ENCODE peak calls at places on chromosomes 3 and 15, in six cellular contexts. H is fibroblast of pulmonary artery, F is astrocyte of the spinal cord, B is colonic mucosa, N is ovary, S is IMR-90. Q is an unnamed sample.
A peak's percentile ranks its signal among the peaks of the same experiment; 100 is the strongest.

GRCh38 chr3:45778761-45779201 is 17.6 kb downstream of the SLC6A20 start:
- DNase-seq in F (no peak), N (no peak), S (no peak), B (no peak), H (no peak), Q (no peak)

GRCh38 chr15:58856090-58856489 is 77.4 kb downstream of the SLTM start:
- DNase-seq in S (peak; percentile 70), F (peak; percentile 70), B (no peak), N (no peak), H (peak; percentile 24), Q (no peak)

GRCh38 chr3:42491876-42492507 is 10.5 kb upstream of the VIPR1 start:
- DNase-seq in H (no peak), N (peak; percentile 4), S (no peak), B (peak; percentile 16), F (no peak), Q (no peak)

GRCh38 chr3:177111541-177111949 is 85.7 kb downstream of the TBL1XR1 start:
- DNase-seq in B (no peak), H (no peak), N (no peak), S (no peak), F (no peak), Q (peak; percentile 48)

GRCh38 chr3:80350771-80351170 is 583.0 kb upstream of the ROBO1 start:
- DNase-seq in N (no peak), S (no peak), F (no peak), B (no peak), H (peak; percentile 59), Q (no peak)

GRCh38 chr15:77183066-77183465 is 112.2 kb upstream of the TSPAN3 start:
- DNase-seq in S (no peak), F (no peak), H (no peak), B (no peak), N (no peak), Q (no peak)

GRCh38 chr3:178454714-178455113 is 81.5 kb upstream of the KCNMB2 start:
- DNase-seq in F (peak; percentile 82), H (peak; percentile 45), B (no peak), N (peak; percentile 27), S (peak; percentile 27), Q (peak; percentile 36)

GRCh38 chr15:39979606-39980005 is 45.7 kb downstream of the EIF2AK4 start:
- DNase-seq in H (no peak), F (no peak), N (no peak), B (no peak), S (peak; percentile 10), Q (no peak)

GRCh38 chr3:10558726-10559125 is 53.3 kb upstream of the ATP2B2 start:
- DNase-seq in B (no peak), N (no peak), S (no peak), H (no peak), F (no peak), Q (no peak)

DNA sequence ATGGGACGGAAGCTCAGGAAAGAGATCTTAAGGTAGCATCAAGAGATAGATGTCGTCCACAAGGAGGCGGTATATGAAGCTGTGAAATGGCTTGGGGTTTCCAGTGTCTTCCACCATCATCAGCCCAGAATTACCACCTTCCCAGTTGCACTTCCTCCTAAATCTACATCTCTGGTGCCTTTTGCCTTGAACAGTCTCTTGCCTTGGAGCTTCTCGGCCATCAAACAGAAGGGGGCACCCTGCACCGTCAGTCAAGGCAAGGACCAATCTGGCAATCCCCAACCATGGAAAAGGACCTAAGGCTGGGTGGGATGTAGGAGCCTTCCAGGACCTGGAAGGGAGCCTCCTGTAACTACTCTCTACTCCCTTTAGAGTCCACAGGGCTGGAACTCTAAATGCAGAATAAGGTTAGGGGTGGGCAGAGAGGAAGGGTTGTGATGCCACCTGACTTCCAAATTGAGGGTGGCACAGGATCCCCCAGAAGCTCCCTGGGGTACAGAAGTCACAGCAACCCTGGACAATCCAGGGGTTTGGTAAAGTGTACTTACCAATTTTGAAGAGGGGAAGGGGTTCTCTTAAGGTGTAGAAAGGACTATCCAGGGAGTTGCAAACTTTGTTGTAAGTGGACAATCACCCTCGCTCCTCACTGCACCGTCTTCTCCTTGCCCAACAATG is 1.0 kb upstream of the RYR3 start:
- DNase-seq in F (no peak), S (no peak), H (peak; percentile 3), B (peak; percentile 20), N (no peak), Q (peak; percentile 54)
- H3K4me3 ChIP-seq in F (no peak overlapping the region), S (no peak overlapping the region), H (no peak overlapping the region), B (no peak overlapping the region), N (no peak overlapping the region), Q (no peak overlapping the region)

DNA sequence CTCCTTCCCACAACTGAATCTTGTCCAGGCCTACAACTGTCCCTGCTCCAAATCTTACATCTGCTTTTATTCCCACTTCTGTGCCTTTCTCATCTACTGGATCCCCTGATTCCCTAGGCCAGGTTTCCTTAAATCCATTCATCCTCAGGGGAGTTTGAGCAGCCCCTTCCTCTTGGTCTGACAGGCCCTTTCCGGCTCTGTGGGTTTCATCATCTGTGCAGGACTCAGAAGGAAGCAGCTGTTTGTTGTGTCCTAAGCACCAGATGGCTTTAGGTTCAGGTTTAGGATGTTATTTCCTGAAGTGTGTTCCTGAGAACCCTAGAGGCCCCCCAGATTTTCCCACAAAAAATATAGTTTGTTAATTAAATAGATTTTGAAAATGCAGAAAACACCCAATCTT is 127.9 kb upstream of the IL12A start:
- DNase-seq in B (no peak), F (no peak), H (peak; percentile 56), N (no peak), S (no peak), Q (no peak)
- H3K4me3 ChIP-seq in B (no peak overlapping the region), F (no peak overlapping the region), H (no peak overlapping the region), N (no peak overlapping the region), S (no peak overlapping the region), Q (no peak overlapping the region)

GRCh38 chr3:48431224-48432029 is 1.5 kb upstream of the PLXNB1 start:
- DNase-seq in N (no peak), F (no peak), H (no peak), S (no peak), B (no peak), Q (no peak)

GRCh38 chr3:48430359-48431101 is 644 bp upstream of the PLXNB1 start:
- DNase-seq in S (no peak), F (no peak), B (no peak), N (peak; percentile 56), H (no peak), Q (no peak)

GRCh38 chr3:48428863-48429415 is 947 bp downstream of the PLXNB1 start:
- DNase-seq in N (peak; percentile 77), H (no peak), S (peak; percentile 18), F (no peak), B (peak; percentile 69), Q (no peak)

GRCh38 chr3:48428088-48428862 is 1.6 kb downstream of the PLXNB1 start:
- DNase-seq in B (peak; percentile 84), N (no peak), F (no peak), H (no peak), S (no peak), Q (no peak)

GRCh38 chr3:48429416-48430358 is at the start of gene PLXNB1:
- DNase-seq in N (peak; percentile 95), H (peak; percentile 70), S (peak; percentile 71), F (peak; percentile 61), B (peak; percentile 85), Q (peak; percentile 95)
- H3K4me3 ChIP-seq in N (peak within 1 kb of the TSS; percentile 74), H (peak within 1 kb of the TSS; percentile 63), S (peak within 1 kb of the TSS; percentile 50), F (peak within 1 kb of the TSS; percentile 60), B (peak within 1 kb of the TSS; percentile 73), Q (peak within 1 kb of the TSS; percentile 71)

DNA sequence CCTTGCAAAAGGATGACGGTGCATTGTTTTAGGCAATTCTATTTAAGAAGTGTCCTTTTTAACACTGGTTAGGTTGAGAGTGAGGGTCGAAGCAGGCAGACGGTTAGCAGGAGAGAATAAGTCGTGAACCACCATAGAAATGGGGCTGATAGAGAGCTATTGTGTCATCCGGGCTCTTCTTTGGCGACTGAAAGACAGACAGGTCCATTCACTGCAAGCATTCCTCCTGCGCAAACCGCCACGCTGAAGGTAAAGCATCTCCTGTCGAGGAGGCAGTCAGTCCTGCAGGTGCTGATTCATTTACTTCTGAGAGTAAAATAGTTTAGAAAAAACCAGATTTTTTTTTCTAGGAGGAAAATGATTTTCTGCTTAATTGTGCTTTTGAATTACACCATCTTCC is 1002.8 kb upstream of the NR2F2 start:
- DNase-seq in B (no peak), N (peak; percentile 66), F (no peak), H (no peak), S (no peak), Q (no peak)
- H3K4me3 ChIP-seq in B (no peak overlapping the region), N (peak overlapping the region; percentile 56), F (no peak overlapping the region), H (no peak overlapping the region), S (no peak overlapping the region), Q (no peak overlapping the region)